ENCODE peak calls at places on chromosome 7, in ten cellular contexts. One of them, this sample, is unnamed.

GRCh38 chr7:129279757-129280156 is 54.9 kb downstream of the AHCYL2 start:
- DNase-seq in germinal center: no peak
- DNase-seq in activated T-cell treated with anti-CD3 and anti-CD28 coated beads, Interleukin-2, amount 50 U/mL, for 72 hours: no peak
- DNase-seq in tibial artery: no peak
- DNase-seq in T-helper 2 cell: no peak
- DNase-seq in GM12891: no peak
- DNase-seq in left kidney: no peak
- DNase-seq in stimulated activated CD8-positive, alpha-beta memory T cell treated with anti-CD3 and anti-CD28 coated beads, Interleukin-2, amount 100 ng/mL, for 48 hours: no peak
- DNase-seq in stimulated activated naive CD8-positive, alpha-beta T cell treated with anti-CD3 and anti-CD28 coated beads, Interleukin-15, Interleukin-2, amounts not matched to agents 100 U/mL and 50 U/mL, for 24 hours: no peak
- DNase-seq in chondrocyte: no peak
- DNase-seq in this sample: no peak

GRCh38 chr7:45092100-45092930 is 3.5 kb upstream of the NACAD start:
- DNase-seq in left kidney: no peak
- DNase-seq in stimulated activated naive CD8-positive, alpha-beta T cell treated with anti-CD3 and anti-CD28 coated beads, Interleukin-15, Interleukin-2, amounts not matched to agents 100 U/mL and 50 U/mL, for 24 hours: no peak
- DNase-seq in germinal center: no peak
- DNase-seq in stimulated activated CD8-positive, alpha-beta memory T cell treated with anti-CD3 and anti-CD28 coated beads, Interleukin-2, amount 100 ng/mL, for 48 hours: no peak
- DNase-seq in activated T-cell treated with anti-CD3 and anti-CD28 coated beads, Interleukin-2, amount 50 U/mL, for 72 hours: no peak
- DNase-seq in GM12891: no peak
- DNase-seq in T-helper 2 cell: no peak
- DNase-seq in chondrocyte: no peak
- DNase-seq in tibial artery: no peak
- DNase-seq in this sample: no peak

GRCh38 chr7:25669954-25670841 is 441.9 kb upstream of the NPVF start:
- DNase-seq in stimulated activated naive CD8-positive, alpha-beta T cell treated with anti-CD3 and anti-CD28 coated beads, Interleukin-15, Interleukin-2, amounts not matched to agents 100 U/mL and 50 U/mL, for 24 hours: no peak
- DNase-seq in GM12891: no peak
- DNase-seq in left kidney: peak
- DNase-seq in activated T-cell treated with anti-CD3 and anti-CD28 coated beads, Interleukin-2, amount 50 U/mL, for 72 hours: no peak
- DNase-seq in T-helper 2 cell: no peak
- DNase-seq in chondrocyte: no peak
- DNase-seq in stimulated activated CD8-positive, alpha-beta memory T cell treated with anti-CD3 and anti-CD28 coated beads, Interleukin-2, amount 100 ng/mL, for 48 hours: no peak
- DNase-seq in germinal center: no peak
- DNase-seq in tibial artery: peak
- DNase-seq in this sample: no peak

GRCh38 chr7:26321440-26321839 is 29.8 kb downstream of the SNX10 start:
- DNase-seq in GM12891: no peak
- DNase-seq in left kidney: no peak
- DNase-seq in activated T-cell treated with anti-CD3 and anti-CD28 coated beads, Interleukin-2, amount 50 U/mL, for 72 hours: no peak
- DNase-seq in T-helper 2 cell: no peak
- DNase-seq in stimulated activated naive CD8-positive, alpha-beta T cell treated with anti-CD3 and anti-CD28 coated beads, Interleukin-15, Interleukin-2, amounts not matched to agents 100 U/mL and 50 U/mL, for 24 hours: no peak
- DNase-seq in germinal center: no peak
- DNase-seq in chondrocyte: peak
- DNase-seq in stimulated activated CD8-positive, alpha-beta memory T cell treated with anti-CD3 and anti-CD28 coated beads, Interleukin-2, amount 100 ng/mL, for 48 hours: no peak
- DNase-seq in tibial artery: no peak
- DNase-seq in this sample: no peak

GRCh38 chr7:76371396-76371795 is 12.6 kb upstream of the YWHAG start:
- DNase-seq in stimulated activated CD8-positive, alpha-beta memory T cell treated with anti-CD3 and anti-CD28 coated beads, Interleukin-2, amount 100 ng/mL, for 48 hours: no peak
- DNase-seq in tibial artery: no peak
- DNase-seq in left kidney: no peak
- DNase-seq in chondrocyte: no peak
- DNase-seq in germinal center: no peak
- DNase-seq in GM12891: no peak
- DNase-seq in stimulated activated naive CD8-positive, alpha-beta T cell treated with anti-CD3 and anti-CD28 coated beads, Interleukin-15, Interleukin-2, amounts not matched to agents 100 U/mL and 50 U/mL, for 24 hours: no peak
- DNase-seq in T-helper 2 cell: no peak
- DNase-seq in activated T-cell treated with anti-CD3 and anti-CD28 coated beads, Interleukin-2, amount 50 U/mL, for 72 hours: no peak
- DNase-seq in this sample: no peak

GRCh38 chr7:91850455-91850854 is 30.0 kb downstream of the MTERF1 start:
- DNase-seq in left kidney: no peak
- DNase-seq in stimulated activated CD8-positive, alpha-beta memory T cell treated with anti-CD3 and anti-CD28 coated beads, Interleukin-2, amount 100 ng/mL, for 48 hours: no peak
- DNase-seq in activated T-cell treated with anti-CD3 and anti-CD28 coated beads, Interleukin-2, amount 50 U/mL, for 72 hours: no peak
- DNase-seq in stimulated activated naive CD8-positive, alpha-beta T cell treated with anti-CD3 and anti-CD28 coated beads, Interleukin-15, Interleukin-2, amounts not matched to agents 100 U/mL and 50 U/mL, for 24 hours: no peak
- DNase-seq in germinal center: no peak
- DNase-seq in GM12891: no peak
- DNase-seq in chondrocyte: no peak
- DNase-seq in tibial artery: no peak
- DNase-seq in T-helper 2 cell: no peak
- DNase-seq in this sample: no peak

GRCh38 chr7:132406039-132406438 is 170.2 kb downstream of the PLXNA4 start:
- DNase-seq in T-helper 2 cell: no peak
- DNase-seq in activated T-cell treated with anti-CD3 and anti-CD28 coated beads, Interleukin-2, amount 50 U/mL, for 72 hours: no peak
- DNase-seq in GM12891: no peak
- DNase-seq in germinal center: no peak
- DNase-seq in stimulated activated CD8-positive, alpha-beta memory T cell treated with anti-CD3 and anti-CD28 coated beads, Interleukin-2, amount 100 ng/mL, for 48 hours: no peak
- DNase-seq in chondrocyte: no peak
- DNase-seq in stimulated activated naive CD8-positive, alpha-beta T cell treated with anti-CD3 and anti-CD28 coated beads, Interleukin-15, Interleukin-2, amounts not matched to agents 100 U/mL and 50 U/mL, for 24 hours: no peak
- DNase-seq in left kidney: no peak
- DNase-seq in tibial artery: no peak
- DNase-seq in this sample: no peak

GRCh38 chr7:151603951-151604350 is 84.3 kb upstream of the RHEB start:
- DNase-seq in stimulated activated naive CD8-positive, alpha-beta T cell treated with anti-CD3 and anti-CD28 coated beads, Interleukin-15, Interleukin-2, amounts not matched to agents 100 U/mL and 50 U/mL, for 24 hours: no peak
- DNase-seq in left kidney: no peak
- DNase-seq in stimulated activated CD8-positive, alpha-beta memory T cell treated with anti-CD3 and anti-CD28 coated beads, Interleukin-2, amount 100 ng/mL, for 48 hours: no peak
- DNase-seq in germinal center: no peak
- DNase-seq in chondrocyte: no peak
- DNase-seq in activated T-cell treated with anti-CD3 and anti-CD28 coated beads, Interleukin-2, amount 50 U/mL, for 72 hours: no peak
- DNase-seq in tibial artery: no peak
- DNase-seq in T-helper 2 cell: no peak
- DNase-seq in GM12891: no peak
- DNase-seq in this sample: no peak

GRCh38 chr7:157011333-157012112 is 1.1 kb upstream of the MNX1 start:
- DNase-seq in stimulated activated CD8-positive, alpha-beta memory T cell treated with anti-CD3 and anti-CD28 coated beads, Interleukin-2, amount 100 ng/mL, for 48 hours: no peak
- DNase-seq in stimulated activated naive CD8-positive, alpha-beta T cell treated with anti-CD3 and anti-CD28 coated beads, Interleukin-15, Interleukin-2, amounts not matched to agents 100 U/mL and 50 U/mL, for 24 hours: peak
- DNase-seq in germinal center: no peak
- DNase-seq in T-helper 2 cell: no peak
- DNase-seq in activated T-cell treated with anti-CD3 and anti-CD28 coated beads, Interleukin-2, amount 50 U/mL, for 72 hours: no peak
- DNase-seq in chondrocyte: no peak
- DNase-seq in left kidney: no peak
- DNase-seq in GM12891: no peak
- DNase-seq in tibial artery: no peak
- DNase-seq in this sample: no peak

GRCh38 chr7:39460486-39460885 is 105.7 kb upstream of the YAE1 start:
- DNase-seq in tibial artery: no peak
- DNase-seq in T-helper 2 cell: no peak
- DNase-seq in stimulated activated naive CD8-positive, alpha-beta T cell treated with anti-CD3 and anti-CD28 coated beads, Interleukin-15, Interleukin-2, amounts not matched to agents 100 U/mL and 50 U/mL, for 24 hours: no peak
- DNase-seq in activated T-cell treated with anti-CD3 and anti-CD28 coated beads, Interleukin-2, amount 50 U/mL, for 72 hours: no peak
- DNase-seq in chondrocyte: no peak
- DNase-seq in germinal center: no peak
- DNase-seq in left kidney: no peak
- DNase-seq in stimulated activated CD8-positive, alpha-beta memory T cell treated with anti-CD3 and anti-CD28 coated beads, Interleukin-2, amount 100 ng/mL, for 48 hours: no peak
- DNase-seq in GM12891: no peak
- DNase-seq in this sample: no peak

GRCh38 chr7:157576415-157576814 is 239.6 kb downstream of the DNAJB6 start:
- DNase-seq in chondrocyte: peak
- DNase-seq in GM12891: no peak
- DNase-seq in left kidney: peak
- DNase-seq in stimulated activated naive CD8-positive, alpha-beta T cell treated with anti-CD3 and anti-CD28 coated beads, Interleukin-15, Interleukin-2, amounts not matched to agents 100 U/mL and 50 U/mL, for 24 hours: peak
- DNase-seq in germinal center: peak
- DNase-seq in T-helper 2 cell: peak
- DNase-seq in activated T-cell treated with anti-CD3 and anti-CD28 coated beads, Interleukin-2, amount 50 U/mL, for 72 hours: peak
- DNase-seq in tibial artery: no peak
- DNase-seq in stimulated activated CD8-positive, alpha-beta memory T cell treated with anti-CD3 and anti-CD28 coated beads, Interleukin-2, amount 100 ng/mL, for 48 hours: peak
- DNase-seq in this sample: peak

GRCh38 chr7:100867040-100867795 is at the start of gene TRIP6:
- DNase-seq in chondrocyte: no peak
- DNase-seq in activated T-cell treated with anti-CD3 and anti-CD28 coated beads, Interleukin-2, amount 50 U/mL, for 72 hours: peak
- DNase-seq in tibial artery: peak
- DNase-seq in germinal center: peak
- DNase-seq in stimulated activated naive CD8-positive, alpha-beta T cell treated with anti-CD3 and anti-CD28 coated beads, Interleukin-15, Interleukin-2, amounts not matched to agents 100 U/mL and 50 U/mL, for 24 hours: peak
- DNase-seq in left kidney: peak
- DNase-seq in stimulated activated CD8-positive, alpha-beta memory T cell treated with anti-CD3 and anti-CD28 coated beads, Interleukin-2, amount 100 ng/mL, for 48 hours: peak
- DNase-seq in GM12891: peak
- DNase-seq in T-helper 2 cell: peak
- DNase-seq in this sample: no peak

GRCh38 chr7:141074162-141074989 is 512 bp downstream of the TMEM178B start:
- DNase-seq in stimulated activated CD8-positive, alpha-beta memory T cell treated with anti-CD3 and anti-CD28 coated beads, Interleukin-2, amount 100 ng/mL, for 48 hours: no peak
- DNase-seq in GM12891: peak
- DNase-seq in stimulated activated naive CD8-positive, alpha-beta T cell treated with anti-CD3 and anti-CD28 coated beads, Interleukin-15, Interleukin-2, amounts not matched to agents 100 U/mL and 50 U/mL, for 24 hours: peak
- DNase-seq in germinal center: peak
- DNase-seq in chondrocyte: no peak
- DNase-seq in T-helper 2 cell: no peak
- DNase-seq in left kidney: peak
- DNase-seq in tibial artery: no peak
- DNase-seq in activated T-cell treated with anti-CD3 and anti-CD28 coated beads, Interleukin-2, amount 50 U/mL, for 72 hours: peak
- DNase-seq in this sample: no peak

GRCh38 chr7:79376297-79377025 is 77.0 kb downstream of the MAGI2 start:
- DNase-seq in stimulated activated CD8-positive, alpha-beta memory T cell treated with anti-CD3 and anti-CD28 coated beads, Interleukin-2, amount 100 ng/mL, for 48 hours: no peak
- DNase-seq in GM12891: no peak
- DNase-seq in T-helper 2 cell: no peak
- DNase-seq in activated T-cell treated with anti-CD3 and anti-CD28 coated beads, Interleukin-2, amount 50 U/mL, for 72 hours: no peak
- DNase-seq in tibial artery: no peak
- DNase-seq in stimulated activated naive CD8-positive, alpha-beta T cell treated with anti-CD3 and anti-CD28 coated beads, Interleukin-15, Interleukin-2, amounts not matched to agents 100 U/mL and 50 U/mL, for 24 hours: no peak
- DNase-seq in left kidney: no peak
- DNase-seq in chondrocyte: no peak
- DNase-seq in germinal center: no peak
- DNase-seq in this sample: no peak

GRCh38 chr7:107691713-107692112 is 31.1 kb downstream of the SLC26A4 start:
- DNase-seq in stimulated activated naive CD8-positive, alpha-beta T cell treated with anti-CD3 and anti-CD28 coated beads, Interleukin-15, Interleukin-2, amounts not matched to agents 100 U/mL and 50 U/mL, for 24 hours: no peak
- DNase-seq in left kidney: peak
- DNase-seq in activated T-cell treated with anti-CD3 and anti-CD28 coated beads, Interleukin-2, amount 50 U/mL, for 72 hours: no peak
- DNase-seq in tibial artery: no peak
- DNase-seq in stimulated activated CD8-positive, alpha-beta memory T cell treated with anti-CD3 and anti-CD28 coated beads, Interleukin-2, amount 100 ng/mL, for 48 hours: no peak
- DNase-seq in GM12891: no peak
- DNase-seq in T-helper 2 cell: no peak
- DNase-seq in chondrocyte: no peak
- DNase-seq in germinal center: no peak
- DNase-seq in this sample: no peak

GRCh38 chr7:27419581-27420177 is 177.1 kb downstream of the EVX1 start:
- DNase-seq in activated T-cell treated with anti-CD3 and anti-CD28 coated beads, Interleukin-2, amount 50 U/mL, for 72 hours: no peak
- DNase-seq in GM12891: no peak
- DNase-seq in stimulated activated CD8-positive, alpha-beta memory T cell treated with anti-CD3 and anti-CD28 coated beads, Interleukin-2, amount 100 ng/mL, for 48 hours: no peak
- DNase-seq in T-helper 2 cell: no peak
- DNase-seq in germinal center: no peak
- DNase-seq in stimulated activated naive CD8-positive, alpha-beta T cell treated with anti-CD3 and anti-CD28 coated beads, Interleukin-15, Interleukin-2, amounts not matched to agents 100 U/mL and 50 U/mL, for 24 hours: no peak
- DNase-seq in chondrocyte: no peak
- DNase-seq in tibial artery: no peak
- DNase-seq in left kidney: no peak
- DNase-seq in this sample: no peak

GRCh38 chr7:109844362-109844761 is 1246.6 kb upstream of the LRRN3 start:
- DNase-seq in stimulated activated naive CD8-positive, alpha-beta T cell treated with anti-CD3 and anti-CD28 coated beads, Interleukin-15, Interleukin-2, amounts not matched to agents 100 U/mL and 50 U/mL, for 24 hours: no peak
- DNase-seq in germinal center: no peak
- DNase-seq in stimulated activated CD8-positive, alpha-beta memory T cell treated with anti-CD3 and anti-CD28 coated beads, Interleukin-2, amount 100 ng/mL, for 48 hours: no peak
- DNase-seq in tibial artery: no peak
- DNase-seq in T-helper 2 cell: no peak
- DNase-seq in GM12891: no peak
- DNase-seq in left kidney: peak
- DNase-seq in chondrocyte: no peak
- DNase-seq in activated T-cell treated with anti-CD3 and anti-CD28 coated beads, Interleukin-2, amount 50 U/mL, for 72 hours: no peak
- DNase-seq in this sample: no peak

GRCh38 chr7:17183630-17184328 is 114.7 kb upstream of the AHR start:
- DNase-seq in GM12891: no peak
- DNase-seq in tibial artery: no peak
- DNase-seq in activated T-cell treated with anti-CD3 and anti-CD28 coated beads, Interleukin-2, amount 50 U/mL, for 72 hours: no peak
- DNase-seq in chondrocyte: no peak
- DNase-seq in left kidney: no peak
- DNase-seq in germinal center: no peak
- DNase-seq in stimulated activated naive CD8-positive, alpha-beta T cell treated with anti-CD3 and anti-CD28 coated beads, Interleukin-15, Interleukin-2, amounts not matched to agents 100 U/mL and 50 U/mL, for 24 hours: no peak
- DNase-seq in stimulated activated CD8-positive, alpha-beta memory T cell treated with anti-CD3 and anti-CD28 coated beads, Interleukin-2, amount 100 ng/mL, for 48 hours: no peak
- DNase-seq in T-helper 2 cell: no peak
- DNase-seq in this sample: no peak

GRCh38 chr7:85469446-85469970 is 282.7 kb upstream of the SEMA3D start:
- DNase-seq in T-helper 2 cell: no peak
- DNase-seq in tibial artery: no peak
- DNase-seq in chondrocyte: no peak
- DNase-seq in activated T-cell treated with anti-CD3 and anti-CD28 coated beads, Interleukin-2, amount 50 U/mL, for 72 hours: no peak
- DNase-seq in stimulated activated naive CD8-positive, alpha-beta T cell treated with anti-CD3 and anti-CD28 coated beads, Interleukin-15, Interleukin-2, amounts not matched to agents 100 U/mL and 50 U/mL, for 24 hours: no peak
- DNase-seq in stimulated activated CD8-positive, alpha-beta memory T cell treated with anti-CD3 and anti-CD28 coated beads, Interleukin-2, amount 100 ng/mL, for 48 hours: no peak
- DNase-seq in left kidney: no peak
- DNase-seq in germinal center: no peak
- DNase-seq in GM12891: no peak
- DNase-seq in this sample: no peak